ENCODE peak calls at places on chromosomes 5 and 9, in four cellular contexts. One of them, this sample, is unnamed.

GRCh38 chr5:54693936-54694510 is 176.5 kb downstream of the SNX18 start:
- DNase-seq in activated CD8-positive, alpha-beta T cell treated with anti-CD3 and anti-CD28 coated beads for 36 hours: no peak
- DNase-seq in CD8-positive, alpha-beta T cell: no peak
- DNase-seq in pancreas: no peak
- DNase-seq in this sample: no peak

GRCh38 chr5:111795142-111795541 is 38.1 kb upstream of the NREP start:
- DNase-seq in activated CD8-positive, alpha-beta T cell treated with anti-CD3 and anti-CD28 coated beads for 36 hours: no peak
- DNase-seq in pancreas: no peak
- DNase-seq in CD8-positive, alpha-beta T cell: no peak
- DNase-seq in this sample: no peak

GRCh38 chr9:136239135-136239962 is 6.3 kb downstream of the QSOX2 start:
- DNase-seq in CD8-positive, alpha-beta T cell: no peak
- DNase-seq in pancreas: no peak
- DNase-seq in activated CD8-positive, alpha-beta T cell treated with anti-CD3 and anti-CD28 coated beads for 36 hours: no peak
- DNase-seq in this sample: no peak

GRCh38 chr5:6328173-6328572 is 50.2 kb downstream of the MED10 start:
- DNase-seq in activated CD8-positive, alpha-beta T cell treated with anti-CD3 and anti-CD28 coated beads for 36 hours: peak; percentile 36
- DNase-seq in pancreas: peak; percentile 33
- DNase-seq in CD8-positive, alpha-beta T cell: no peak
- DNase-seq in this sample: no peak

GRCh38 chr5:93607367-93608258 is 24.6 kb downstream of the NR2F1 start:
- DNase-seq in activated CD8-positive, alpha-beta T cell treated with anti-CD3 and anti-CD28 coated beads for 36 hours: peak; percentile 59
- DNase-seq in pancreas: no peak
- DNase-seq in CD8-positive, alpha-beta T cell: no peak
- DNase-seq in this sample: peak; percentile 61

GRCh38 chr9:87836951-87837715 is 45.5 kb upstream of the SPATA31E1 start:
- DNase-seq in activated CD8-positive, alpha-beta T cell treated with anti-CD3 and anti-CD28 coated beads for 36 hours: no peak
- DNase-seq in CD8-positive, alpha-beta T cell: no peak
- DNase-seq in pancreas: no peak
- DNase-seq in this sample: no peak

GRCh38 chr5:1507016-1507375 is 16.8 kb downstream of the LPCAT1 start:
- DNase-seq in activated CD8-positive, alpha-beta T cell treated with anti-CD3 and anti-CD28 coated beads for 36 hours: no peak
- DNase-seq in pancreas: no peak
- DNase-seq in CD8-positive, alpha-beta T cell: no peak
- DNase-seq in this sample: no peak

GRCh38 chr5:179420476-179420875 is 75.2 kb upstream of the ADAMTS2 start:
- DNase-seq in pancreas: no peak
- DNase-seq in activated CD8-positive, alpha-beta T cell treated with anti-CD3 and anti-CD28 coated beads for 36 hours: no peak
- DNase-seq in CD8-positive, alpha-beta T cell: no peak
- DNase-seq in this sample: no peak

GRCh38 chr5:111746791-111747190 is 10.2 kb downstream of the NREP start:
- DNase-seq in CD8-positive, alpha-beta T cell: no peak
- DNase-seq in pancreas: no peak
- DNase-seq in activated CD8-positive, alpha-beta T cell treated with anti-CD3 and anti-CD28 coated beads for 36 hours: no peak
- DNase-seq in this sample: no peak

GRCh38 chr5:175688352-175689146 is 30.7 kb downstream of the HRH2 start:
- DNase-seq in pancreas: no peak
- DNase-seq in CD8-positive, alpha-beta T cell: no peak
- DNase-seq in activated CD8-positive, alpha-beta T cell treated with anti-CD3 and anti-CD28 coated beads for 36 hours: no peak
- DNase-seq in this sample: no peak

GRCh38 chr9:131905144-131905543 is 165.3 kb upstream of the RAPGEF1 start:
- DNase-seq in pancreas: no peak
- DNase-seq in CD8-positive, alpha-beta T cell: no peak
- DNase-seq in activated CD8-positive, alpha-beta T cell treated with anti-CD3 and anti-CD28 coated beads for 36 hours: no peak
- DNase-seq in this sample: no peak

GRCh38 chr9:117278020-117278419 is 136.8 kb downstream of the ASTN2 start:
- DNase-seq in activated CD8-positive, alpha-beta T cell treated with anti-CD3 and anti-CD28 coated beads for 36 hours: no peak
- DNase-seq in CD8-positive, alpha-beta T cell: no peak
- DNase-seq in pancreas: no peak
- DNase-seq in this sample: no peak

GRCh38 chr5:151799407-151799806 is 27.7 kb downstream of the G3BP1 start:
- DNase-seq in activated CD8-positive, alpha-beta T cell treated with anti-CD3 and anti-CD28 coated beads for 36 hours: peak; percentile 40
- DNase-seq in pancreas: no peak
- DNase-seq in CD8-positive, alpha-beta T cell: no peak
- DNase-seq in this sample: peak; percentile 28

GRCh38 chr9:68447611-68448010 is 91.2 kb downstream of the PGM5 start:
- DNase-seq in activated CD8-positive, alpha-beta T cell treated with anti-CD3 and anti-CD28 coated beads for 36 hours: no peak
- DNase-seq in CD8-positive, alpha-beta T cell: no peak
- DNase-seq in pancreas: no peak
- DNase-seq in this sample: no peak

GRCh38 chr5:168612123-168612522 is 33.0 kb upstream of the PANK3 start:
- DNase-seq in pancreas: no peak
- DNase-seq in CD8-positive, alpha-beta T cell: no peak
- DNase-seq in activated CD8-positive, alpha-beta T cell treated with anti-CD3 and anti-CD28 coated beads for 36 hours: no peak
- DNase-seq in this sample: no peak

GRCh38 chr5:41211417-41211816 is 1.9 kb downstream of the C6 start:
- DNase-seq in pancreas: no peak
- DNase-seq in CD8-positive, alpha-beta T cell: no peak
- DNase-seq in activated CD8-positive, alpha-beta T cell treated with anti-CD3 and anti-CD28 coated beads for 36 hours: no peak
- DNase-seq in this sample: no peak

GRCh38 chr9:35547889-35548418 is 57.1 kb upstream of the TESK1 start:
- DNase-seq in pancreas: no peak
- DNase-seq in activated CD8-positive, alpha-beta T cell treated with anti-CD3 and anti-CD28 coated beads for 36 hours: no peak
- DNase-seq in CD8-positive, alpha-beta T cell: no peak
- DNase-seq in this sample: no peak

GRCh38 chr5:79956173-79956670 is 34.8 kb downstream of the MTX3 start:
- DNase-seq in CD8-positive, alpha-beta T cell: no peak
- DNase-seq in activated CD8-positive, alpha-beta T cell treated with anti-CD3 and anti-CD28 coated beads for 36 hours: no peak
- DNase-seq in pancreas: no peak
- DNase-seq in this sample: peak; percentile 59

DNA sequence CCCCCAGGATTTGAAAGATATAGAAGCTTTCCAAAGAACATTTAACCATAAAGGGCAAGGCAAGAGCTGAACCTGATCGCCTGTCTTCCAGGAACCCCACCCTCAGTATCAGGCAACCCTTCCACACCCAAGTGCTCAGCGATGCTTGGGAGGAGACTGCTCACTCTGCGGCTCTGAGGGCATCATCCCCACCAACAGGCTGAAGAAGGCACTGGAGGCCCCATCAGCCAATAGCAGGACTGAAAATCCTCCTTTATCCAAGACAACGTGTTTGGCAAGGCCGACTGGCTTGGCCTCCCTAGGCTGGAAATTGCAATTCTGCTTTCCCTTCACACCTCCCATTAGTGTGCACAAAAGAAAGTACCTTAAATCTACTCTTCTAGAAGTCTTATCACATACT is 1.4 kb upstream of the PPP2CA start:
- DNase-seq in activated CD8-positive, alpha-beta T cell treated with anti-CD3 and anti-CD28 coated beads for 36 hours: no peak
- DNase-seq in CD8-positive, alpha-beta T cell: no peak
- DNase-seq in pancreas: no peak
- DNase-seq in this sample: no peak
- TF ChIP-seq CTCF in activated CD8-positive, alpha-beta T cell treated with anti-CD3 and anti-CD28 coated beads for 36 hours: no peak
- TF ChIP-seq CTCF in CD8-positive, alpha-beta T cell: no peak
- TF ChIP-seq CTCF in pancreas: no peak
- TF ChIP-seq CTCF in this sample: no peak

DNA sequence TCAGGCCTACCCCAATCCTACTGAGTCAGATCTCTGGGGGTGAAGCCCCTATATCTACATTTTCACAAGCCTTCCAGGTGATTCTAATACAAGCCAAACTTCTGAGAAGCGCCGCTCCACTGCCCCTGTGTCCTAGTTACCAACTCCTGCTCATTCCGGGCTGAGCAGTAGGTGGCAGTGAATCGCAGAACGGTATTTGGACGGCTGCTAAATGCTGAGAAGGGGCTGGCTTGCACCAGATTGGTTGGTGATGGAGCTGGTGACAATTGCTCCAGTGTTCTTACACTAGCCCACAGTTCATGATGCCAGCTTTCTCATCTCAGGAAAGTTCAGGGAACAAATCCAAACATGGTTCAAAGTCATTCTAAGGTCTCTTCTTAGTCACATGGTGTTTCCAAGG is 31.1 kb upstream of the FGF1 start:
- DNase-seq in pancreas: peak; percentile 33
- DNase-seq in activated CD8-positive, alpha-beta T cell treated with anti-CD3 and anti-CD28 coated beads for 36 hours: peak; percentile 67
- DNase-seq in CD8-positive, alpha-beta T cell: no peak
- DNase-seq in this sample: peak; percentile 39
- TF ChIP-seq CTCF in pancreas: no peak
- TF ChIP-seq CTCF in activated CD8-positive, alpha-beta T cell treated with anti-CD3 and anti-CD28 coated beads for 36 hours: no peak
- TF ChIP-seq CTCF in CD8-positive, alpha-beta T cell: no peak
- TF ChIP-seq CTCF in this sample: no peak

GRCh38 chr5:141039061-141039460 is 12.1 kb upstream of the PCDHB1 start:
- DNase-seq in activated CD8-positive, alpha-beta T cell treated with anti-CD3 and anti-CD28 coated beads for 36 hours: no peak
- DNase-seq in pancreas: no peak
- DNase-seq in CD8-positive, alpha-beta T cell: no peak
- DNase-seq in this sample: no peak

GRCh38 chr5:141040093-141040762 is 10.9 kb upstream of the PCDHB1 start:
- DNase-seq in pancreas: peak; percentile 55
- DNase-seq in activated CD8-positive, alpha-beta T cell treated with anti-CD3 and anti-CD28 coated beads for 36 hours: no peak
- DNase-seq in CD8-positive, alpha-beta T cell: no peak
- DNase-seq in this sample: no peak

GRCh38 chr5:141040763-141041426 is 10.3 kb upstream of the PCDHB1 start:
- DNase-seq in pancreas: peak; percentile 96
- DNase-seq in activated CD8-positive, alpha-beta T cell treated with anti-CD3 and anti-CD28 coated beads for 36 hours: peak; percentile 88
- DNase-seq in CD8-positive, alpha-beta T cell: peak; percentile 8
- DNase-seq in this sample: peak; percentile 32

GRCh38 chr5:141039517-141039916 is 11.7 kb upstream of the PCDHB1 start:
- DNase-seq in activated CD8-positive, alpha-beta T cell treated with anti-CD3 and anti-CD28 coated beads for 36 hours: no peak
- DNase-seq in pancreas: no peak
- DNase-seq in CD8-positive, alpha-beta T cell: no peak
- DNase-seq in this sample: no peak

GRCh38 chr5:141041427-141041785 is 9.8 kb upstream of the PCDHB1 start:
- DNase-seq in CD8-positive, alpha-beta T cell: no peak
- DNase-seq in activated CD8-positive, alpha-beta T cell treated with anti-CD3 and anti-CD28 coated beads for 36 hours: no peak
- DNase-seq in pancreas: no peak
- DNase-seq in this sample: no peak
- TF ChIP-seq CTCF in CD8-positive, alpha-beta T cell: no peak
- TF ChIP-seq CTCF in activated CD8-positive, alpha-beta T cell treated with anti-CD3 and anti-CD28 coated beads for 36 hours: no peak
- TF ChIP-seq CTCF in pancreas: no peak
- TF ChIP-seq CTCF in this sample: peak; percentile 53

DNA sequence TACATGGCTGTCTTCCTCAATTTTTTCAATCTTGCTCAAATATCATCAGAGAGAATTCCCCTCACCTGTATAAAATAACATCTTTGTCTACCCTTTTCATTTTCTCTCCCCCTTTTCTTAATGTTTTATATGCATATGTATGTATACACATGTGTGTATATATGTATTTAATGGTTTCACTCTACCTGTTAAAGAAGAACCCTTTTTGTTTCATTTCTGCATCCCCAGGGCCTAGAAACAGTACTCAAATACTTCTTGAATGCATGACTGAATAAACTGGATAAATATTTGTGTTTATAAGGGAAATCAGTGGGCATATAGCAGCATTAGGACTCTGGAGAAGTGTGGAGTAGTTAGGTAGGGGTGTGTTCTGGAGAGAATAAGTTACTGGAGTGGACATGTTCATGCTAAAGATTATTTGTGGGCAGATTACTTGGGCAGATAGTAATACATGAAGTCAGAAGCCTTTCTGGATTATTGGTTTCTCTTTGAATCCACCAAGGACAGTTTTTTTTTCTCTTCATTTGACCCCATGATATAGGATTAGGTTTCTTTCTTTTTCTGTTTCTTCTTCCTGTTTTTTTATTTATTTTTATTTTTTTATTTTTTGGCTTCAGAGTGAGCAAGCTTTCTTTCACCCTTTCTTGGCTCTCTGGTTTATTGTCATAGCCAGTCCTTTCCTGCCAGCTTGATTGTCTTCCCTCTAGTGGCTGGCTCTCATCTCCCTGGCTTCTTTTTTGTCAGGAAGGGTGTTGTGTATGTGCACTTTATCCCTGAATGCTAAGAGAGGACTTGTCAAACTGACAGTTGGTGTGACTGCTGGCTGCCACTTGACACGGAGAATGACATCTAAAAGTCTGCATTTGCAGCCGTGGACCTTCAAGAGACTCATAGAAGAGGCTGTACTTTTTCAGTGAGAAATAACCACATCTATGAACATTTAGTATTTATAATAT is 89.3 kb downstream of the ZCCHC7 start:
- DNase-seq in activated CD8-positive, alpha-beta T cell treated with anti-CD3 and anti-CD28 coated beads for 36 hours: no peak
- DNase-seq in pancreas: no peak
- DNase-seq in CD8-positive, alpha-beta T cell: no peak
- DNase-seq in this sample: peak; percentile 19
- TF ChIP-seq CTCF in activated CD8-positive, alpha-beta T cell treated with anti-CD3 and anti-CD28 coated beads for 36 hours: no peak
- TF ChIP-seq CTCF in pancreas: no peak
- TF ChIP-seq CTCF in CD8-positive, alpha-beta T cell: no peak
- TF ChIP-seq CTCF in this sample: peak; percentile 49

GRCh38 chr9:134944351-134944802 is 26.7 kb upstream of the FCN1 start:
- DNase-seq in activated CD8-positive, alpha-beta T cell treated with anti-CD3 and anti-CD28 coated beads for 36 hours: no peak
- DNase-seq in pancreas: no peak
- DNase-seq in CD8-positive, alpha-beta T cell: no peak
- DNase-seq in this sample: no peak
- TF ChIP-seq CTCF in activated CD8-positive, alpha-beta T cell treated with anti-CD3 and anti-CD28 coated beads for 36 hours: no peak
- TF ChIP-seq CTCF in pancreas: no peak
- TF ChIP-seq CTCF in CD8-positive, alpha-beta T cell: no peak
- TF ChIP-seq CTCF in this sample: no peak

GRCh38 chr5:73030531-73030930 is 74.7 kb downstream of the FCHO2 start:
- DNase-seq in pancreas: no peak
- DNase-seq in CD8-positive, alpha-beta T cell: no peak
- DNase-seq in activated CD8-positive, alpha-beta T cell treated with anti-CD3 and anti-CD28 coated beads for 36 hours: no peak
- DNase-seq in this sample: no peak

GRCh38 chr5:73030995-73031394 is 75.2 kb downstream of the FCHO2 start:
- DNase-seq in CD8-positive, alpha-beta T cell: no peak
- DNase-seq in activated CD8-positive, alpha-beta T cell treated with anti-CD3 and anti-CD28 coated beads for 36 hours: no peak
- DNase-seq in pancreas: no peak
- DNase-seq in this sample: peak; percentile 88

GRCh38 chr5:73027816-73028215 is 72.0 kb downstream of the FCHO2 start:
- DNase-seq in pancreas: no peak
- DNase-seq in activated CD8-positive, alpha-beta T cell treated with anti-CD3 and anti-CD28 coated beads for 36 hours: no peak
- DNase-seq in CD8-positive, alpha-beta T cell: no peak
- DNase-seq in this sample: no peak

GRCh38 chr5:73028991-73029540 is 73.2 kb downstream of the FCHO2 start:
- DNase-seq in activated CD8-positive, alpha-beta T cell treated with anti-CD3 and anti-CD28 coated beads for 36 hours: no peak
- DNase-seq in pancreas: no peak
- DNase-seq in CD8-positive, alpha-beta T cell: no peak
- DNase-seq in this sample: peak; percentile 9

DNA sequence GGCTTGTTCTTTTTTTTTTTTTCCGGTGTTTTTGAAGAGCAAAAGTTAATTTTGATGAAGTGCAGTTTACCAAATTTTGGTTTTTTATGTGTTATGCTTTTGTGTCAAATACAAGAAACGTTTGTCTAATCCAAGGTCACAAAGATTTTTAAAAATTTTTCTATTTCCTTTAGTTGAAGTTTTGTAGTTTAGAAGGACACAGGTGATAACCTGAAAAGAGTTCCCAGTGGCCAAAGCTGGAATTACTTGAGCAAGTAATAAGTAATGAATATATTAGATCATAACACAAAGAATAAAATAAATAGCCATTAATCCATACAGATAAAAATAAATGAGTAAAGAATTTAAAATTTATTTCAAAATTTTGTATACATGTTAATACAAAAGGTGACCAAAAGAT is 71.5 kb downstream of the FCHO2 start:
- DNase-seq in pancreas: no peak
- DNase-seq in CD8-positive, alpha-beta T cell: no peak
- DNase-seq in activated CD8-positive, alpha-beta T cell treated with anti-CD3 and anti-CD28 coated beads for 36 hours: no peak
- DNase-seq in this sample: no peak
- TF ChIP-seq CTCF in pancreas: no peak
- TF ChIP-seq CTCF in CD8-positive, alpha-beta T cell: no peak
- TF ChIP-seq CTCF in activated CD8-positive, alpha-beta T cell treated with anti-CD3 and anti-CD28 coated beads for 36 hours: no peak
- TF ChIP-seq CTCF in this sample: peak; percentile 66